ENCODE peak calls at places on chromosomes 13 and 19, in five cellular contexts. D is body of pancreas, O is prostate gland, B is gastrocnemius medialis, T is heart left ventricle. I is an unnamed sample.

GRCh38 chr13:18959229-18959628 is 222.4 kb downstream of the TUBA3C start:
- DNase-seq in D (no peak), O (no peak), B (no peak), T (no peak), I (no peak)

GRCh38 chr19:13839193-13839937 is 37.6 kb upstream of the NANOS3 start:
- DNase-seq in D (peak; percentile 62), O (peak; percentile 77), B (peak; percentile 94), T (peak; percentile 96), I (no peak)

GRCh38 chr13:58059624-58060023 is 428.1 kb downstream of the PCDH17 start:
- DNase-seq in D (no peak), O (no peak), B (no peak), T (no peak), I (no peak)

GRCh38 chr13:40494932-40495619 is 171.4 kb downstream of the FOXO1 start:
- DNase-seq in D (no peak), O (no peak), B (no peak), T (no peak), I (no peak)

GRCh38 chr19:53772943-53773342 is 51.2 kb downstream of the NLRP12 start:
- DNase-seq in D (peak; percentile 52), O (peak; percentile 65), B (no peak), T (no peak), I (peak; percentile 66)

GRCh38 chr13:24348797-24349515 is 39.6 kb downstream of the C1QTNF9 start:
- DNase-seq in D (peak; percentile 89), O (peak; percentile 80), B (no peak), T (no peak), I (no peak)

GRCh38 chr19:10699650-10700335 is 1.4 kb upstream of the QTRT1 start:
- DNase-seq in D (peak; percentile 71), O (peak; percentile 52), B (no peak), T (no peak), I (no peak)

GRCh38 chr13:112756967-112757758 is 67.3 kb downstream of the ATP11A start:
- DNase-seq in D (no peak), O (no peak), B (no peak), T (no peak), I (no peak)

GRCh38 chr13:26663801-26664200 is 96.8 kb downstream of the GPR12 start:
- DNase-seq in D (no peak), O (no peak), B (no peak), T (no peak), I (no peak)

GRCh38 chr13:54210397-54211050 is 1181.9 kb downstream of the OLFM4 start:
- DNase-seq in D (no peak), O (peak; percentile 77), B (no peak), T (no peak), I (no peak)

GRCh38 chr13:21040120-21040834 is 21.1 kb downstream of the LATS2 start:
- DNase-seq in D (no peak), O (no peak), B (no peak), T (no peak), I (no peak)

GRCh38 chr13:39073983-39074382 is 35.7 kb downstream of the NHLRC3 start:
- DNase-seq in D (no peak), O (no peak), B (no peak), T (no peak), I (no peak)

GRCh38 chr19:18470153-18470552 is 32.2 kb upstream of the ISYNA1 start:
- DNase-seq in D (no peak), O (no peak), B (no peak), T (no peak), I (no peak)

GRCh38 chr19:10544242-10544752 is 593 bp downstream of the ATG4D start:
- DNase-seq in D (peak; percentile 72), O (no peak), B (peak; percentile 69), T (peak; percentile 41), I (no peak)

GRCh38 chr19:15305582-15306334 is 26.6 kb downstream of the BRD4 start:
- DNase-seq in D (no peak), O (no peak), B (no peak), T (no peak), I (no peak)

GRCh38 chr19:15307169-15307568 is 25.2 kb downstream of the BRD4 start:
- DNase-seq in D (no peak), O (no peak), B (no peak), T (no peak), I (no peak)

GRCh38 chr19:15303105-15303780 is 29.1 kb downstream of the BRD4 start:
- DNase-seq in D (no peak), O (peak; percentile 45), B (no peak), T (no peak), I (no peak)

GRCh38 chr19:15300533-15301194 is 31.7 kb downstream of the BRD4 start:
- DNase-seq in D (no peak), O (no peak), B (no peak), T (no peak), I (no peak)

DNA sequence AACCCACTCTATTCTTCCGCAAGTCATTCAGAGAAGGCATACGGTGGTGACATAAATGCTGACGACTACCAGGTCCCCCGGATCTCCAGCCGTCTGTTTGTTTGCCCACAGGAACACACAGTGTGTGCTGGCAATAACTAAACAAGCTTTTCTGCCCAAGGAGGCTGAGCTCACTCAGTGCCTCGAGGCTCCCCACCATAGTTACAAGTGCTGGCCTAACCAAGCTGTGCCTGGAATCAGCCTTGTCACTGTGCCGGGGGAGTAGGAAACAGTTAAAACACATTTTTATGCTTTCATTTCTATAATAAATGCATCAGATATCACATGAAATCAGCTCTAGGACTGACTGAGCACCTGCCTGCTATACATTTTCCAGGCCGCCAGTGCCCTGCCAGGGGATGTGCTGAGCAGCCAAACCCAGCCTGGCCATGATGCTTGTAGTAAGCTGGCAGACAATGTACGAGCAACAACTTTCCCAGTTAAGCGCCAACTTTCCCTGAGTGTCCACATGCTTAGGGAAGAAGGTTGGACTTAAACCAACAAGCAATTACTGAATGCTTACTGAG is 28.1 kb downstream of the BRD4 start:
- DNase-seq in D (no peak), O (no peak), B (peak; percentile 48), T (peak; percentile 77), I (no peak)
- TF ChIP-seq POLR2A in D (no peak), O (no peak), B (no peak), T (no peak), I (no peak)

GRCh38 chr19:6503407-6504201 is 1.5 kb upstream of the TUBB4A start:
- DNase-seq in D (no peak), O (no peak), B (no peak), T (peak; percentile 44), I (no peak)

GRCh38 chr19:6500837-6501739 is 1.0 kb downstream of the TUBB4A start:
- DNase-seq in D (no peak), O (no peak), B (no peak), T (no peak), I (no peak)

GRCh38 chr19:6498294-6499036 is 3.6 kb downstream of the TUBB4A start:
- DNase-seq in D (no peak), O (no peak), B (no peak), T (no peak), I (no peak)

GRCh38 chr19:6499052-6499790 is 2.9 kb downstream of the TUBB4A start:
- DNase-seq in D (no peak), O (no peak), B (no peak), T (no peak), I (no peak)

GRCh38 chr19:6501740-6502648 is at the start of gene TUBB4A:
- DNase-seq in D (no peak), O (no peak), B (no peak), T (peak; percentile 28), I (no peak)
- TF ChIP-seq POLR2A in D (no peak), O (no peak), B (no peak), T (no peak), I (no peak)

DNA sequence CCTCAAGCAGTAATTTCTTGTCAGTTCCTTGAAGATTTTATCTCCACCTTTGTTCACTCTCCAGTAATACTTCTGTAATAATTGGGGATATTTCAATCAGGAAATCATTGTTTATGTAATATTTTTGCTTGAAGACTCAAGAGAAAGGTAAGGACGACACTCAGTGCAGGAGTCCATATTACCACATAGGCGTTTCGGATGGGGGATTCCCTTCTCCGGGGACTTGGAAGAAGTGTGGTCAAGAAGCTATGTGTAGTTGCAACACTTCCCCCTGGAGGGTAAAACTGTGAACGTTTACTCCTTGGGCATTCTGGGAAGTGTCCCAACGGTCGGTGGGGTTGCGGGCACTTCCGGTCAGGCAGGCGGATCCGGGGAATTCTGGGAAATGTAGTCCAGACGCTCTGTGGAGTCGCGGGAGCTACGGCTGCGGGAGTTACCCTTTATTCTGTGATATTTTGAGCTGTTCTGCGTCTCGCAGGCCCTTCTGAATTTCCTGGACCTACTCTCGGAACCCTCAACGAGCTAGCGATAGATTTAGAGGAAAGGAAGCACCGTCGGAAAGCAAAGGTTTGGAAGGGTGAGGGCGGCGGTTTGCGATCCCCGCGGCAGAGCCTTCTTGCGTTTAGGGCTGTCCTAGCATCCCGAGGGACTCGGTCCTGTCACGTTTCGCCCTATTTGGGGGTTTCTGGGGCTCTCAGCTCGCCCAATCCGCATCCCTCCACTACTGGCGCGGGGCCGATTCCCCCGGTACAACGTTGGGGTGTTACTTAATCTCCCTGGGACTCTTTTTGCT is at the start of gene ZNF221:
- DNase-seq in D (peak; percentile 88), O (peak; percentile 93), B (peak; percentile 90), T (peak; percentile 94), I (peak; percentile 94)
- TF ChIP-seq POLR2A in D (peak; percentile 28), O (no peak), B (no peak), T (no peak), I (peak; percentile 18)

DNA sequence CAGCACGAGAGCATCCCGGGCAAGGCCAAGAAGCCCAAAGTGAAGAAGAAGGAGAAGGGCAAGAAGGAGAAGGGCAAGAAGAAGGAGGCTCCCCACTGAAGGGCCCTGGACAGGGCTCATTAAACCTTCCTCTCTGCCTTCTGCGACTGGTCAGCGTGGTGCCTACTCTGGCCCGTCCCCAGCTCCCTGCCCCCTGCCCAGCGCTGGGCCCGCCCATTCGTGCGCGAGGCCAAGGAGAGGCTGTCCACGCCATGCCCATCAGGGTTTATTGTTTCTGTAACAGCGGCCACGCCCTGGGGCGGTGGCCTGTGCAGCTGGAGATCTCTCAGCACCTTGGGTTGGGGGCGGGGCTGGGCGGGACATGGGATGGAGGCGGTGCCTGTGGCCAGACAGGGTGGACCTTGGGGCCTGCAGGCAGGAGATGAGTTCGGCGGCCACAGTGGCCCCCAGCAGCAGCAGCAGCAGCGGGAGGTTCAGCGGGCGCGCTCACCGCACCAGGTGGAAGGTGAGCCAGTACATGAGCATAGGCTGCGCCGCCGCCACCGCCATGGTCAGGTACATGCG is 897 bp downstream of the C19orf33 start:
- DNase-seq in D (peak; percentile 84), O (peak; percentile 72), B (no peak), T (peak; percentile 80), I (peak; percentile 97)
- TF ChIP-seq POLR2A in D (peak; percentile 34), O (peak; percentile 49), B (no peak), T (peak; percentile 47), I (peak; percentile 2)

GRCh38 chr19:2324220-2324948 is 4.0 kb downstream of the LSM7 start:
- DNase-seq in D (no peak), O (no peak), B (no peak), T (no peak), I (no peak)

GRCh38 chr19:2323707-2324106 is 4.7 kb downstream of the LSM7 start:
- DNase-seq in D (no peak), O (no peak), B (no peak), T (no peak), I (no peak)

GRCh38 chr19:2326699-2327360 is 1.6 kb downstream of the LSM7 start:
- DNase-seq in D (no peak), O (no peak), B (no peak), T (no peak), I (no peak)

GRCh38 chr19:2327773-2328400 is 499 bp downstream of the LSM7 start:
- DNase-seq in D (no peak), O (no peak), B (no peak), T (no peak), I (peak; percentile 60)

GRCh38 chr19:2325261-2326046 is 2.9 kb downstream of the LSM7 start:
- DNase-seq in D (no peak), O (no peak), B (no peak), T (no peak), I (no peak)
- TF ChIP-seq POLR2A in D (no peak), O (no peak), B (no peak), T (no peak), I (no peak)